ENCODE peak calls at places on chromosomes 5 and 9, in nine cellular contexts. I is transverse colon, J is NCI-H2029 treated with DMSO at 0.1 percent for 48 hours, Q is NCI-H774, K is Ammon's horn, A is SIG-M5, C is HS-5, B is choroid plexus epithelial cell, W is left lung. U is an unnamed sample.
A peak's percentile ranks its signal among the peaks of the same experiment; 100 is the strongest.

GRCh38 chr9:137128158-137129088 is 10.5 kb upstream of the GRIN1 start:
- DNase-seq in B (no peak), K (no peak), Q (no peak), W (no peak), I (no peak), C (no peak), A (no peak), J (no peak), U (no peak)

GRCh38 chr5:52884453-52884852 is 96.7 kb downstream of the ITGA1 start:
- DNase-seq in A (no peak), C (no peak), W (no peak), K (no peak), B (no peak), J (no peak), I (no peak), Q (no peak), U (no peak)

GRCh38 chr5:173645437-173645807 is 29.0 kb upstream of the BOD1 start:
- DNase-seq in C (no peak), B (peak; percentile 71), J (no peak), K (no peak), A (no peak), W (peak; percentile 63), I (no peak), Q (no peak), U (no peak)

GRCh38 chr5:91150189-91150588 is 232.9 kb downstream of the ARRDC3 start:
- DNase-seq in J (no peak), W (no peak), Q (no peak), K (no peak), B (no peak), A (no peak), I (no peak), C (no peak), U (no peak)

GRCh38 chr9:111955048-111955447 is 58.4 kb downstream of the UGCG start:
- DNase-seq in A (no peak), J (peak; percentile 77), B (no peak), I (no peak), K (no peak), Q (peak; percentile 89), W (no peak), C (no peak), U (no peak)

GRCh38 chr9:106860731-106861584 is 2.0 kb upstream of the ZNF462 start:
- DNase-seq in C (no peak), I (peak; percentile 46), W (no peak), J (peak; percentile 27), A (no peak), B (peak; percentile 46), K (peak; percentile 25), Q (no peak), U (no peak)

GRCh38 chr9:82410306-82410705 is 421.7 kb downstream of the SPATA31D1 start:
- DNase-seq in Q (no peak), J (peak; percentile 11), K (no peak), B (peak; percentile 48), A (no peak), I (no peak), C (no peak), W (no peak), U (no peak)

GRCh38 chr9:3437031-3437430 is 88.8 kb downstream of the RFX3 start:
- DNase-seq in Q (peak; percentile 2), K (no peak), W (no peak), B (no peak), C (no peak), J (no peak), I (no peak), A (no peak), U (no peak)

GRCh38 chr5:181205735-181206401 is 872 bp upstream of the TRIM7 start:
- DNase-seq in Q (no peak), A (no peak), K (peak; percentile 39), J (no peak), W (no peak), B (peak; percentile 46), C (no peak), I (no peak), U (no peak)

GRCh38 chr9:72788966-72789365 is 163.9 kb downstream of the ALDH1A1 start:
- DNase-seq in J (no peak), W (no peak), K (no peak), A (no peak), C (no peak), I (no peak), B (no peak), Q (no peak), U (no peak)

GRCh38 chr5:81344736-81345135 is 43.3 kb downstream of the ZCCHC9 start:
- DNase-seq in A (no peak), K (no peak), W (no peak), C (no peak), I (no peak), J (no peak), B (no peak), Q (no peak), U (no peak)

GRCh38 chr5:148729182-148729581 is 74.9 kb upstream of the HTR4 start:
- DNase-seq in Q (no peak), I (peak; percentile 15), W (no peak), C (no peak), B (peak; percentile 33), J (peak; percentile 54), A (no peak), K (no peak), U (no peak)